ENCODE peak calls at places on chromosomes 13 and 19, in four cellular contexts. One of them, this sample, is unnamed.

GRCh38 chr13:46666727-46667456 is 113.9 kb downstream of the LRCH1 start:
- DNase-seq in GM12891: no peak
- DNase-seq in SK-N-SH: no peak
- DNase-seq in HepG2: no peak
- DNase-seq in this sample: no peak

GRCh38 chr13:31072041-31072440 is 89.7 kb downstream of the HSPH1 start:
- DNase-seq in GM12891: no peak
- DNase-seq in SK-N-SH: no peak
- DNase-seq in HepG2: no peak
- DNase-seq in this sample: no peak

GRCh38 chr19:40560092-40560507 is 16.6 kb upstream of the SHKBP1 start:
- DNase-seq in GM12891: no peak
- DNase-seq in SK-N-SH: no peak
- DNase-seq in HepG2: no peak
- DNase-seq in this sample: no peak

GRCh38 chr13:50731400-50731799 is 112.1 kb downstream of the DLEU7 start:
- DNase-seq in GM12891: no peak
- DNase-seq in SK-N-SH: no peak
- DNase-seq in HepG2: no peak
- DNase-seq in this sample: no peak

GRCh38 chr13:86918682-86919081 is 752.5 kb upstream of the SLITRK5 start:
- DNase-seq in GM12891: no peak
- DNase-seq in SK-N-SH: no peak
- DNase-seq in HepG2: no peak
- DNase-seq in this sample: no peak

GRCh38 chr13:31521466-31521865 is 217.9 kb upstream of the RXFP2 start:
- DNase-seq in GM12891: no peak
- DNase-seq in SK-N-SH: no peak
- DNase-seq in HepG2: no peak
- DNase-seq in this sample: no peak

GRCh38 chr19:18203408-18203862 is 407 bp downstream of the RAB3A start:
- DNase-seq in GM12891: no peak
- DNase-seq in SK-N-SH: peak
- DNase-seq in HepG2: no peak
- DNase-seq in this sample: no peak

GRCh38 chr13:111566567-111566966 is 246.1 kb downstream of the TEX29 start:
- DNase-seq in GM12891: no peak
- DNase-seq in SK-N-SH: no peak
- DNase-seq in HepG2: no peak
- DNase-seq in this sample: no peak

GRCh38 chr19:3013261-3013725 is 15.8 kb downstream of the TLE2 start:
- DNase-seq in GM12891: no peak
- DNase-seq in SK-N-SH: no peak
- DNase-seq in HepG2: no peak
- DNase-seq in this sample: no peak

GRCh38 chr19:41753159-41753558 is 2.2 kb upstream of the CEACAM6 start:
- DNase-seq in GM12891: peak
- DNase-seq in SK-N-SH: peak
- DNase-seq in HepG2: peak
- DNase-seq in this sample: peak

GRCh38 chr13:106072014-106072413 is 463.4 kb downstream of the EFNB2 start:
- DNase-seq in GM12891: no peak
- DNase-seq in SK-N-SH: no peak
- DNase-seq in HepG2: no peak
- DNase-seq in this sample: no peak

GRCh38 chr13:47903836-47904235 is 97.2 kb downstream of the SUCLA2 start:
- DNase-seq in GM12891: no peak
- DNase-seq in SK-N-SH: no peak
- DNase-seq in HepG2: no peak
- DNase-seq in this sample: no peak

GRCh38 chr13:51237887-51238286 is 15.7 kb downstream of the FAM124A start:
- DNase-seq in GM12891: no peak
- DNase-seq in SK-N-SH: no peak
- DNase-seq in HepG2: no peak
- DNase-seq in this sample: no peak

GRCh38 chr19:35760711-35761349 is 2.9 kb downstream of the PROSER3 start:
- DNase-seq in GM12891: no peak
- DNase-seq in SK-N-SH: no peak
- DNase-seq in HepG2: no peak
- DNase-seq in this sample: no peak

GRCh38 chr19:14159059-14159458 is 22.7 kb upstream of the ASF1B start:
- DNase-seq in GM12891: peak
- DNase-seq in SK-N-SH: no peak
- DNase-seq in HepG2: no peak
- DNase-seq in this sample: no peak

GRCh38 chr19:10762656-10763055 is 44.8 kb downstream of the DNM2 start:
- DNase-seq in GM12891: no peak
- DNase-seq in SK-N-SH: no peak
- DNase-seq in HepG2: no peak
- DNase-seq in this sample: no peak

GRCh38 chr19:33063356-33064116 is 1.2 kb downstream of the RHPN2 start:
- DNase-seq in GM12891: no peak
- DNase-seq in SK-N-SH: peak
- DNase-seq in HepG2: no peak
- DNase-seq in this sample: no peak

GRCh38 chr13:20814224-20814910 is 40.6 kb upstream of the EEF1AKMT1 start:
- DNase-seq in GM12891: no peak
- DNase-seq in SK-N-SH: peak
- DNase-seq in HepG2: no peak
- DNase-seq in this sample: no peak

GRCh38 chr13:36344886-36345437 is 1.2 kb downstream of the SPART start:
- DNase-seq in GM12891: no peak
- DNase-seq in SK-N-SH: no peak
- DNase-seq in HepG2: no peak
- DNase-seq in this sample: no peak

GRCh38 chr13:54287062-54287764 is 1258.6 kb downstream of the OLFM4 start:
- DNase-seq in GM12891: no peak
- DNase-seq in SK-N-SH: no peak
- DNase-seq in HepG2: no peak
- DNase-seq in this sample: no peak

GRCh38 chr19:10368101-10368803 is 12.1 kb downstream of the TYK2 start:
- DNase-seq in GM12891: no peak
- DNase-seq in SK-N-SH: peak
- DNase-seq in HepG2: no peak
- DNase-seq in this sample: no peak

GRCh38 chr13:110503037-110503901 is 58.3 kb downstream of the RAB20 start:
- DNase-seq in GM12891: no peak
- DNase-seq in SK-N-SH: no peak
- DNase-seq in HepG2: no peak
- DNase-seq in this sample: no peak

GRCh38 chr19:12965017-12965811 is 4.2 kb upstream of the DAND5 start:
- DNase-seq in GM12891: peak
- DNase-seq in SK-N-SH: peak
- DNase-seq in HepG2: peak
- DNase-seq in this sample: peak

GRCh38 chr19:13717194-13717643 is 47.1 kb upstream of the MRI1 start:
- DNase-seq in GM12891: no peak
- DNase-seq in SK-N-SH: no peak
- DNase-seq in HepG2: no peak
- DNase-seq in this sample: no peak

GRCh38 chr19:12610540-12611360 is at the start of the genes ZNF490 and ZNF791:
- DNase-seq in GM12891: peak
- DNase-seq in SK-N-SH: peak
- DNase-seq in HepG2: peak
- DNase-seq in this sample: peak

GRCh38 chr19:7547153-7547552 is 11.6 kb downstream of the PNPLA6 start:
- DNase-seq in GM12891: no peak
- DNase-seq in SK-N-SH: no peak
- DNase-seq in HepG2: no peak
- DNase-seq in this sample: no peak

GRCh38 chr19:2974342-2974932 is 2.9 kb upstream of the TLE6 start:
- DNase-seq in GM12891: no peak
- DNase-seq in SK-N-SH: no peak
- DNase-seq in HepG2: no peak
- DNase-seq in this sample: no peak

GRCh38 chr13:37403776-37404497 is 194.6 kb downstream of the POSTN start:
- DNase-seq in GM12891: no peak
- DNase-seq in SK-N-SH: no peak
- DNase-seq in HepG2: no peak
- DNase-seq in this sample: no peak

GRCh38 chr19:42488783-42489521 is 39.3 kb downstream of the CEACAM1 start:
- DNase-seq in GM12891: no peak
- DNase-seq in SK-N-SH: no peak
- DNase-seq in HepG2: peak
- DNase-seq in this sample: no peak

GRCh38 chr13:73835138-73835721 is 299.0 kb downstream of the KLF12 start:
- DNase-seq in GM12891: no peak
- DNase-seq in SK-N-SH: peak
- DNase-seq in HepG2: peak
- DNase-seq in this sample: no peak

GRCh38 chr13:80946008-80946802 is 605.3 kb upstream of the SPRY2 start:
- DNase-seq in GM12891: no peak
- DNase-seq in SK-N-SH: no peak
- DNase-seq in HepG2: no peak
- DNase-seq in this sample: no peak

GRCh38 chr13:99626461-99627082 is 125.3 kb downstream of the TM9SF2 start:
- DNase-seq in GM12891: no peak
- DNase-seq in SK-N-SH: no peak
- DNase-seq in HepG2: no peak
- DNase-seq in this sample: no peak

GRCh38 chr19:13803038-13803437 is 7.8 kb downstream of the ZSWIM4 start:
- DNase-seq in GM12891: no peak
- DNase-seq in SK-N-SH: no peak
- DNase-seq in HepG2: no peak
- DNase-seq in this sample: no peak

GRCh38 chr19:57515218-57515617 is 11.9 kb upstream of the ZNF549 start:
- DNase-seq in GM12891: no peak
- DNase-seq in SK-N-SH: no peak
- DNase-seq in HepG2: no peak
- DNase-seq in this sample: no peak
- TF ChIP-seq TAF1 in GM12891: no peak
- TF ChIP-seq TAF1 in SK-N-SH: no peak
- TF ChIP-seq TAF1 in HepG2: no peak
- TF ChIP-seq TAF1 in this sample: no peak

GRCh38 chr19:29636553-29637325 is 28.5 kb upstream of the PLEKHF1 start:
- DNase-seq in GM12891: no peak
- DNase-seq in SK-N-SH: no peak
- DNase-seq in HepG2: no peak
- DNase-seq in this sample: no peak
- TF ChIP-seq TAF1 in GM12891: no peak
- TF ChIP-seq TAF1 in SK-N-SH: no peak
- TF ChIP-seq TAF1 in HepG2: no peak
- TF ChIP-seq TAF1 in this sample: no peak

DNA sequence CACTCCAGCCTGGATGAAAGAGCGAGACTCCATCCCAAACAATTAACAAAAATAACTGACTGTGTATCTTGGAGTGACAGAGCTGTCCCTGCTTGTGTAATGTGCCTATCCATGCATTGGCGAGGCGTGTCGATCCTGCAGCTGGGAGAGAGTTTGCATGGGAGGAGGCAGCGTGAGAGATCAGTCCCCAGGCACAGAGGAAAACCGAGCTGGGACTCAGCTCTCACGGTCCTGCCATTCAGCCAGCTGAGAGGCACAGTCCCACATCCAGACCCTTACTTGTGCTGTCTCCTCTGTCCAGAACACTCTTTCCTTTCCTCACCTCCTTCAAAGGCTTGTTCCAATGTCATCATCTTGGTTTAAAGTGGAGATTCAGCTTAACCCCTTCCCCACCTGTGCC is 11.9 kb upstream of the SULT2B1 start:
- DNase-seq in GM12891: no peak
- DNase-seq in SK-N-SH: no peak
- DNase-seq in HepG2: no peak
- DNase-seq in this sample: no peak
- TF ChIP-seq TAF1 in GM12891: no peak
- TF ChIP-seq TAF1 in SK-N-SH: no peak
- TF ChIP-seq TAF1 in HepG2: no peak
- TF ChIP-seq TAF1 in this sample: no peak

GRCh38 chr13:113452942-113453901 is at the start of gene ADPRHL1:
- DNase-seq in GM12891: no peak
- DNase-seq in SK-N-SH: peak
- DNase-seq in HepG2: no peak
- DNase-seq in this sample: no peak

GRCh38 chr13:113451951-113452421 is 1.3 kb downstream of the ADPRHL1 start:
- DNase-seq in GM12891: no peak
- DNase-seq in SK-N-SH: no peak
- DNase-seq in HepG2: no peak
- DNase-seq in this sample: no peak

GRCh38 chr13:113454936-113455335 is 1.6 kb upstream of the ADPRHL1 start:
- DNase-seq in GM12891: no peak
- DNase-seq in SK-N-SH: no peak
- DNase-seq in HepG2: no peak
- DNase-seq in this sample: no peak

GRCh38 chr13:113455384-113455783 is 2.1 kb upstream of the ADPRHL1 start:
- DNase-seq in GM12891: no peak
- DNase-seq in SK-N-SH: no peak
- DNase-seq in HepG2: no peak
- DNase-seq in this sample: no peak

GRCh38 chr13:113453962-113454361 is 674 bp upstream of the ADPRHL1 start:
- DNase-seq in GM12891: no peak
- DNase-seq in SK-N-SH: peak
- DNase-seq in HepG2: no peak
- DNase-seq in this sample: no peak
- TF ChIP-seq TAF1 in GM12891: no peak
- TF ChIP-seq TAF1 in SK-N-SH: no peak
- TF ChIP-seq TAF1 in HepG2: no peak
- TF ChIP-seq TAF1 in this sample: no peak

DNA sequence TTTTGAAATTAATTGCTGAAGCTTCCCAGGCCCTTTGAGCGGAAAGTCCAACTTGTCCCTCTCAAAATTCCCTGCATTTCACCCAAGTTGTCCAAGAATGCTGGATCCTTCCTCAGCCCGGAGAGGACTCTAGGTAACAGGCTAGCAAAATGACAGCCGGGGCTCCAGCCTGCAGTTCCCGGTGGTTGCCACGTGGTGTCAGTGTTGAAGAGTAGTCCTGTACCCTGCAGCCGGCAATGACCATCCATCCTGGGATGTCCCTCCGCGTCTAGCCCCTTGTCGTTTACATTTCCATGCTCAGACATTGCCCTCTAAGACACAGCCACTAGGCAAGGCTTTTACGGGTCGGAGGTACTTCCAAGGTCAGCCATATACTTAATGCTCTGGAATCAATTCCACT is 31.4 kb upstream of the MTIF3 start:
- DNase-seq in GM12891: no peak
- DNase-seq in SK-N-SH: peak
- DNase-seq in HepG2: peak
- DNase-seq in this sample: no peak
- TF ChIP-seq TAF1 in GM12891: no peak
- TF ChIP-seq TAF1 in SK-N-SH: no peak
- TF ChIP-seq TAF1 in HepG2: no peak
- TF ChIP-seq TAF1 in this sample: no peak

DNA sequence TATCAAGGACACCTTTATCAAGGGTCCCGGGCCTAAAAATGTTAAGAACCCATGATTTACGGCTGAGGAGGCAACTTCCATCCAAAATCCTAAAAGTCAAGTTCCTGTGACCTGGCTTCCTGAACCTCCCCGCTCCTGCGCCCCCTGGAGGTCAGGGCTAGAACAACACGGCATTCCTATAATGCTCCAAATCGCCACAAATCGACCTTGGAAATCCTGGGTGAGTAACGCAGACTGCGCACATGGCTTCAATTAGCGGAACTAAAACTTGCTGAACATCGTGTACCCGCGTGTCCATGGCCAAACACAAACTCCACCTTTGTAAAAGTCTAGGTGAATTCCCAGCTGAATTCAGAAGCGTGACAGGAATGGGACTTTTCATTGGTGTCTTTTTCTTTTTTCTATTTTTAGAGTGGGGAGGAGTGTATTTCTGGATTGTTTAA is 4.3 kb upstream of the C5AR1 start:
- DNase-seq in GM12891: no peak
- DNase-seq in SK-N-SH: peak
- DNase-seq in HepG2: peak
- DNase-seq in this sample: no peak
- TF ChIP-seq TAF1 in GM12891: no peak
- TF ChIP-seq TAF1 in SK-N-SH: no peak
- TF ChIP-seq TAF1 in HepG2: no peak
- TF ChIP-seq TAF1 in this sample: no peak

This sample was measured in GM12892.